ENCODE peak calls at places on chromosomes 16 and 17, in six cellular contexts. One of them, this sample, is unnamed.

GRCh38 chr16:66267287-66268137 is 99.0 kb upstream of the CDH5 start:
- DNase-seq in RCC 7860: no peak
- DNase-seq in stomach: no peak
- DNase-seq in T-helper 2 cell: no peak
- DNase-seq in naive thymus-derived CD8-positive, alpha-beta T cell: no peak
- DNase-seq in activated CD8-positive, alpha-beta T cell treated with anti-CD3 and anti-CD28 coated beads, Interleukin-2, amount 10 ng/mL, durations not matched to agents 7 days and 5 days: no peak
- DNase-seq in this sample: no peak

GRCh38 chr17:4968166-4968915 is 724 bp upstream of the SPAG7 start:
- DNase-seq in RCC 7860: peak
- DNase-seq in stomach: no peak
- DNase-seq in T-helper 2 cell: no peak
- DNase-seq in naive thymus-derived CD8-positive, alpha-beta T cell: no peak
- DNase-seq in activated CD8-positive, alpha-beta T cell treated with anti-CD3 and anti-CD28 coated beads, Interleukin-2, amount 10 ng/mL, durations not matched to agents 7 days and 5 days: peak
- DNase-seq in this sample: no peak

GRCh38 chr16:12468552-12468951 is 335.1 kb downstream of the CPPED1 start:
- DNase-seq in RCC 7860: no peak
- DNase-seq in stomach: no peak
- DNase-seq in T-helper 2 cell: no peak
- DNase-seq in naive thymus-derived CD8-positive, alpha-beta T cell: no peak
- DNase-seq in activated CD8-positive, alpha-beta T cell treated with anti-CD3 and anti-CD28 coated beads, Interleukin-2, amount 10 ng/mL, durations not matched to agents 7 days and 5 days: no peak
- DNase-seq in this sample: no peak

GRCh38 chr17:77696720-77697460 is 261.6 kb upstream of the TNRC6C start:
- DNase-seq in RCC 7860: no peak
- DNase-seq in stomach: no peak
- DNase-seq in T-helper 2 cell: no peak
- DNase-seq in naive thymus-derived CD8-positive, alpha-beta T cell: no peak
- DNase-seq in activated CD8-positive, alpha-beta T cell treated with anti-CD3 and anti-CD28 coated beads, Interleukin-2, amount 10 ng/mL, durations not matched to agents 7 days and 5 days: no peak
- DNase-seq in this sample: no peak

GRCh38 chr17:7213895-7214299 is 5.7 kb downstream of the DLG4 start:
- DNase-seq in RCC 7860: peak
- DNase-seq in stomach: peak
- DNase-seq in T-helper 2 cell: no peak
- DNase-seq in naive thymus-derived CD8-positive, alpha-beta T cell: peak
- DNase-seq in activated CD8-positive, alpha-beta T cell treated with anti-CD3 and anti-CD28 coated beads, Interleukin-2, amount 10 ng/mL, durations not matched to agents 7 days and 5 days: no peak
- DNase-seq in this sample: no peak

GRCh38 chr16:11152205-11152604 is 103.8 kb downstream of the SOCS1 start:
- DNase-seq in RCC 7860: no peak
- DNase-seq in stomach: no peak
- DNase-seq in T-helper 2 cell: no peak
- DNase-seq in naive thymus-derived CD8-positive, alpha-beta T cell: no peak
- DNase-seq in activated CD8-positive, alpha-beta T cell treated with anti-CD3 and anti-CD28 coated beads, Interleukin-2, amount 10 ng/mL, durations not matched to agents 7 days and 5 days: no peak
- DNase-seq in this sample: no peak

GRCh38 chr17:50603340-50603739 is 31.3 kb upstream of the ABCC3 start:
- DNase-seq in RCC 7860: no peak
- DNase-seq in stomach: no peak
- DNase-seq in T-helper 2 cell: no peak
- DNase-seq in naive thymus-derived CD8-positive, alpha-beta T cell: no peak
- DNase-seq in activated CD8-positive, alpha-beta T cell treated with anti-CD3 and anti-CD28 coated beads, Interleukin-2, amount 10 ng/mL, durations not matched to agents 7 days and 5 days: peak
- DNase-seq in this sample: no peak

GRCh38 chr17:8629371-8630226 is 926 bp downstream of the MYH10 start:
- DNase-seq in RCC 7860: no peak
- DNase-seq in stomach: no peak
- DNase-seq in T-helper 2 cell: no peak
- DNase-seq in naive thymus-derived CD8-positive, alpha-beta T cell: no peak
- DNase-seq in activated CD8-positive, alpha-beta T cell treated with anti-CD3 and anti-CD28 coated beads, Interleukin-2, amount 10 ng/mL, durations not matched to agents 7 days and 5 days: no peak
- DNase-seq in this sample: no peak

GRCh38 chr16:49856741-49857330 is 924 bp upstream of the ZNF423 start:
- DNase-seq in RCC 7860: no peak
- DNase-seq in stomach: peak
- DNase-seq in T-helper 2 cell: no peak
- DNase-seq in naive thymus-derived CD8-positive, alpha-beta T cell: no peak
- DNase-seq in activated CD8-positive, alpha-beta T cell treated with anti-CD3 and anti-CD28 coated beads, Interleukin-2, amount 10 ng/mL, durations not matched to agents 7 days and 5 days: peak
- DNase-seq in this sample: peak

GRCh38 chr16:13438064-13438463 is 481.9 kb upstream of the ERCC4 start:
- DNase-seq in RCC 7860: no peak
- DNase-seq in stomach: no peak
- DNase-seq in T-helper 2 cell: no peak
- DNase-seq in naive thymus-derived CD8-positive, alpha-beta T cell: no peak
- DNase-seq in activated CD8-positive, alpha-beta T cell treated with anti-CD3 and anti-CD28 coated beads, Interleukin-2, amount 10 ng/mL, durations not matched to agents 7 days and 5 days: no peak
- DNase-seq in this sample: no peak

GRCh38 chr17:49254066-49254465 is 23.5 kb upstream of the PHOSPHO1 start:
- DNase-seq in RCC 7860: no peak
- DNase-seq in stomach: no peak
- DNase-seq in T-helper 2 cell: no peak
- DNase-seq in naive thymus-derived CD8-positive, alpha-beta T cell: no peak
- DNase-seq in activated CD8-positive, alpha-beta T cell treated with anti-CD3 and anti-CD28 coated beads, Interleukin-2, amount 10 ng/mL, durations not matched to agents 7 days and 5 days: no peak
- DNase-seq in this sample: no peak

GRCh38 chr16:5768445-5768844 is 670.9 kb upstream of the EEF2KMT start:
- DNase-seq in RCC 7860: no peak
- DNase-seq in stomach: no peak
- DNase-seq in T-helper 2 cell: no peak
- DNase-seq in naive thymus-derived CD8-positive, alpha-beta T cell: no peak
- DNase-seq in activated CD8-positive, alpha-beta T cell treated with anti-CD3 and anti-CD28 coated beads, Interleukin-2, amount 10 ng/mL, durations not matched to agents 7 days and 5 days: no peak
- DNase-seq in this sample: no peak

GRCh38 chr17:63423251-63423950 is 22.7 kb downstream of the CYB561 start:
- DNase-seq in RCC 7860: no peak
- DNase-seq in stomach: no peak
- DNase-seq in T-helper 2 cell: no peak
- DNase-seq in naive thymus-derived CD8-positive, alpha-beta T cell: no peak
- DNase-seq in activated CD8-positive, alpha-beta T cell treated with anti-CD3 and anti-CD28 coated beads, Interleukin-2, amount 10 ng/mL, durations not matched to agents 7 days and 5 days: no peak
- DNase-seq in this sample: no peak

GRCh38 chr17:2191227-2191626 is 112.4 kb downstream of the SMG6 start:
- DNase-seq in RCC 7860: no peak
- DNase-seq in stomach: no peak
- DNase-seq in T-helper 2 cell: no peak
- DNase-seq in naive thymus-derived CD8-positive, alpha-beta T cell: no peak
- DNase-seq in activated CD8-positive, alpha-beta T cell treated with anti-CD3 and anti-CD28 coated beads, Interleukin-2, amount 10 ng/mL, durations not matched to agents 7 days and 5 days: no peak
- DNase-seq in this sample: no peak

GRCh38 chr17:78142113-78142861 is 3.9 kb upstream of the C17orf99 start:
- DNase-seq in RCC 7860: peak
- DNase-seq in stomach: peak
- DNase-seq in T-helper 2 cell: no peak
- DNase-seq in naive thymus-derived CD8-positive, alpha-beta T cell: no peak
- DNase-seq in activated CD8-positive, alpha-beta T cell treated with anti-CD3 and anti-CD28 coated beads, Interleukin-2, amount 10 ng/mL, durations not matched to agents 7 days and 5 days: no peak
- DNase-seq in this sample: no peak

GRCh38 chr16:85488414-85488813 is 124.7 kb upstream of the GSE1 start:
- DNase-seq in RCC 7860: no peak
- DNase-seq in stomach: no peak
- DNase-seq in T-helper 2 cell: no peak
- DNase-seq in naive thymus-derived CD8-positive, alpha-beta T cell: no peak
- DNase-seq in activated CD8-positive, alpha-beta T cell treated with anti-CD3 and anti-CD28 coated beads, Interleukin-2, amount 10 ng/mL, durations not matched to agents 7 days and 5 days: no peak
- DNase-seq in this sample: no peak

GRCh38 chr16:85621698-85622433 is 8.7 kb downstream of the GSE1 start:
- DNase-seq in RCC 7860: no peak
- DNase-seq in stomach: peak
- DNase-seq in T-helper 2 cell: no peak
- DNase-seq in naive thymus-derived CD8-positive, alpha-beta T cell: no peak
- DNase-seq in activated CD8-positive, alpha-beta T cell treated with anti-CD3 and anti-CD28 coated beads, Interleukin-2, amount 10 ng/mL, durations not matched to agents 7 days and 5 days: no peak
- DNase-seq in this sample: no peak

GRCh38 chr16:64751906-64752305 is 370.0 kb downstream of the CDH11 start:
- DNase-seq in RCC 7860: no peak
- DNase-seq in stomach: no peak
- DNase-seq in T-helper 2 cell: no peak
- DNase-seq in naive thymus-derived CD8-positive, alpha-beta T cell: no peak
- DNase-seq in activated CD8-positive, alpha-beta T cell treated with anti-CD3 and anti-CD28 coated beads, Interleukin-2, amount 10 ng/mL, durations not matched to agents 7 days and 5 days: no peak
- DNase-seq in this sample: peak

GRCh38 chr17:81057079-81057730 is 22.3 kb downstream of the BAIAP2 start:
- DNase-seq in RCC 7860: no peak
- DNase-seq in stomach: peak
- DNase-seq in T-helper 2 cell: no peak
- DNase-seq in naive thymus-derived CD8-positive, alpha-beta T cell: no peak
- DNase-seq in activated CD8-positive, alpha-beta T cell treated with anti-CD3 and anti-CD28 coated beads, Interleukin-2, amount 10 ng/mL, durations not matched to agents 7 days and 5 days: no peak
- DNase-seq in this sample: no peak

GRCh38 chr16:85448557-85449194 is 164.4 kb upstream of the GSE1 start:
- DNase-seq in RCC 7860: no peak
- DNase-seq in stomach: peak
- DNase-seq in T-helper 2 cell: no peak
- DNase-seq in naive thymus-derived CD8-positive, alpha-beta T cell: peak
- DNase-seq in activated CD8-positive, alpha-beta T cell treated with anti-CD3 and anti-CD28 coated beads, Interleukin-2, amount 10 ng/mL, durations not matched to agents 7 days and 5 days: peak
- DNase-seq in this sample: no peak

GRCh38 chr17:67800495-67800928 is 24.8 kb upstream of the BPTF start:
- DNase-seq in RCC 7860: peak
- DNase-seq in stomach: peak
- DNase-seq in T-helper 2 cell: no peak
- DNase-seq in naive thymus-derived CD8-positive, alpha-beta T cell: peak
- DNase-seq in activated CD8-positive, alpha-beta T cell treated with anti-CD3 and anti-CD28 coated beads, Interleukin-2, amount 10 ng/mL, durations not matched to agents 7 days and 5 days: peak
- DNase-seq in this sample: peak

GRCh38 chr17:40448213-40448638 is 5.0 kb downstream of the IGFBP4 start:
- DNase-seq in RCC 7860: no peak
- DNase-seq in stomach: no peak
- DNase-seq in T-helper 2 cell: no peak
- DNase-seq in naive thymus-derived CD8-positive, alpha-beta T cell: no peak
- DNase-seq in activated CD8-positive, alpha-beta T cell treated with anti-CD3 and anti-CD28 coated beads, Interleukin-2, amount 10 ng/mL, durations not matched to agents 7 days and 5 days: peak
- DNase-seq in this sample: no peak

GRCh38 chr16:85359147-85359822 is 247.0 kb upstream of the CIBAR2 start:
- DNase-seq in RCC 7860: no peak
- DNase-seq in stomach: no peak
- DNase-seq in T-helper 2 cell: no peak
- DNase-seq in naive thymus-derived CD8-positive, alpha-beta T cell: no peak
- DNase-seq in activated CD8-positive, alpha-beta T cell treated with anti-CD3 and anti-CD28 coated beads, Interleukin-2, amount 10 ng/mL, durations not matched to agents 7 days and 5 days: no peak
- DNase-seq in this sample: no peak

GRCh38 chr17:79625706-79626105 is 14.9 kb upstream of the RBFOX3 start:
- DNase-seq in RCC 7860: no peak
- DNase-seq in stomach: no peak
- DNase-seq in T-helper 2 cell: no peak
- DNase-seq in naive thymus-derived CD8-positive, alpha-beta T cell: no peak
- DNase-seq in activated CD8-positive, alpha-beta T cell treated with anti-CD3 and anti-CD28 coated beads, Interleukin-2, amount 10 ng/mL, durations not matched to agents 7 days and 5 days: no peak
- DNase-seq in this sample: no peak

This sample was measured in GM04503.